ENCODE peak calls at places on chromosomes 11 and 22, in six cellular contexts. E is astrocyte; D is left lung; L is cardiac muscle cell; I is kidney; J is naive thymus-derived CD4-positive, alpha-beta T cell. R is an unnamed sample.
A peak's percentile ranks its signal among the peaks of the same experiment; 100 is the strongest.

GRCh38 chr11:103887001-103887680 is 149.3 kb upstream of the DDI1 start:
- DNase-seq in I (no peak), E (no peak), L (peak; percentile 16), J (no peak), D (no peak), R (no peak)

GRCh38 chr11:84902445-84902844 is 724.7 kb downstream of the DLG2 start:
- DNase-seq in I (no peak), J (no peak), E (no peak), L (peak; percentile 89), D (no peak), R (peak; percentile 12)

GRCh38 chr11:58927393-58928081 is 11.8 kb upstream of the GLYATL1 start:
- DNase-seq in I (no peak), J (peak; percentile 53), L (peak; percentile 92), D (no peak), E (peak; percentile 52), R (peak; percentile 2)

GRCh38 chr11:65555693-65556231 is 2.4 kb downstream of the LTBP3 start:
- DNase-seq in E (peak; percentile 83), J (no peak), I (peak; percentile 91), D (peak; percentile 78), L (no peak), R (no peak)

GRCh38 chr11:120324932-120325810 is at the start of gene TLCD5:
- DNase-seq in L (peak; percentile 89), I (peak; percentile 89), D (peak; percentile 88), J (no peak), E (peak; percentile 61), R (peak; percentile 84)

GRCh38 chr11:67627788-67628624 is 1.7 kb downstream of the NUDT8 start:
- DNase-seq in L (no peak), E (no peak), I (peak; percentile 71), D (peak; percentile 60), J (no peak), R (no peak)

GRCh38 chr22:26648011-26648497 is 9.3 kb upstream of the MIAT start:
- DNase-seq in E (no peak), L (no peak), I (no peak), D (peak; percentile 82), J (peak; percentile 33), R (peak; percentile 66)

GRCh38 chr22:49324527-49325491 is 502.9 kb downstream of the BRD1 start:
- DNase-seq in I (peak; percentile 56), D (peak; percentile 39), L (no peak), E (no peak), J (no peak), R (no peak)

GRCh38 chr11:117898059-117898458 is 21.6 kb upstream of the FXYD6 start:
- DNase-seq in I (no peak), L (no peak), D (no peak), E (no peak), J (no peak), R (no peak)

GRCh38 chr22:24695958-24696511 is 78.5 kb downstream of the PIWIL3 start:
- DNase-seq in J (no peak), I (peak; percentile 85), L (peak; percentile 42), D (peak; percentile 60), E (no peak), R (no peak)

GRCh38 chr11:95599959-95600586 is 189.5 kb downstream of the FAM76B start:
- DNase-seq in D (no peak), L (no peak), J (no peak), I (no peak), E (no peak), R (no peak)

GRCh38 chr11:16081756-16082531 is 274.4 kb downstream of the SOX6 start:
- DNase-seq in D (no peak), I (no peak), J (no peak), E (no peak), L (no peak), R (no peak)

GRCh38 chr11:116194156-116194904 is 578.5 kb downstream of the BUD13 start:
- DNase-seq in L (peak; percentile 11), I (no peak), E (no peak), J (no peak), D (no peak), R (peak; percentile 47)

GRCh38 chr11:8807544-8808225 is 103.3 kb upstream of the AKIP1 start:
- DNase-seq in E (peak; percentile 96), I (peak; percentile 72), J (no peak), L (no peak), D (no peak), R (no peak)

GRCh38 chr11:14764899-14765527 is 121.4 kb downstream of the PDE3B start:
- DNase-seq in E (peak; percentile 80), J (peak; percentile 92), L (no peak), I (no peak), D (no peak), R (peak; percentile 45)

GRCh38 chr11:69553416-69554357 is 72.2 kb downstream of the LINC01488 start:
- DNase-seq in J (no peak), D (no peak), I (no peak), E (no peak), L (no peak), R (no peak)

GRCh38 chr11:4480577-4481539 is 1.6 kb upstream of the OR52K1 start:
- DNase-seq in I (no peak), L (no peak), D (no peak), E (peak; percentile 10), J (no peak), R (peak; percentile 44)

GRCh38 chr22:25775501-25775900 is 33.5 kb downstream of the MYO18B start:
- DNase-seq in J (no peak), E (peak; percentile 60), L (no peak), D (no peak), I (no peak), R (peak; percentile 44)

GRCh38 chr11:47271328-47271727 is 1.4 kb downstream of the MADD start:
- DNase-seq in I (no peak), D (no peak), J (no peak), L (no peak), E (no peak), R (no peak)

GRCh38 chr11:31133064-31133463 is 236.5 kb downstream of the DCDC1 start:
- DNase-seq in J (no peak), D (no peak), E (no peak), L (no peak), I (no peak), R (no peak)

GRCh38 chr11:7603031-7603781 is 70.1 kb downstream of the CYB5R2 start:
- DNase-seq in D (no peak), L (no peak), J (no peak), E (no peak), I (no peak), R (no peak)

GRCh38 chr11:67055812-67056211 is 835 bp upstream of the RHOD start:
- DNase-seq in I (no peak), L (no peak), E (no peak), J (no peak), D (no peak), R (no peak)

GRCh38 chr22:19901577-19902244 is 39.9 kb upstream of the COMT start:
- DNase-seq in L (no peak), J (no peak), E (no peak), I (no peak), D (no peak), R (no peak)

GRCh38 chr22:24189249-24190158 is 8.2 kb downstream of the SUSD2 start:
- DNase-seq in L (peak; percentile 77), E (no peak), D (peak; percentile 93), J (peak; percentile 47), I (peak; percentile 92), R (peak; percentile 84)

GRCh38 chr11:75306529-75306928 is 44.9 kb downstream of the ARRB1 start:
- DNase-seq in I (peak; percentile 56), D (no peak), L (no peak), E (no peak), J (no peak), R (no peak)
- H3K4me1 ChIP-seq in I (peaks cover under 1% of the 10 kb centered on the region), D (peaks cover 64% of the 10 kb centered on the region), L (peaks cover 3% of the 10 kb centered on the region), E (no peaks in the 10 kb centered on the region), J (no peaks in the 10 kb centered on the region), R (no peaks in the 10 kb centered on the region)

DNA sequence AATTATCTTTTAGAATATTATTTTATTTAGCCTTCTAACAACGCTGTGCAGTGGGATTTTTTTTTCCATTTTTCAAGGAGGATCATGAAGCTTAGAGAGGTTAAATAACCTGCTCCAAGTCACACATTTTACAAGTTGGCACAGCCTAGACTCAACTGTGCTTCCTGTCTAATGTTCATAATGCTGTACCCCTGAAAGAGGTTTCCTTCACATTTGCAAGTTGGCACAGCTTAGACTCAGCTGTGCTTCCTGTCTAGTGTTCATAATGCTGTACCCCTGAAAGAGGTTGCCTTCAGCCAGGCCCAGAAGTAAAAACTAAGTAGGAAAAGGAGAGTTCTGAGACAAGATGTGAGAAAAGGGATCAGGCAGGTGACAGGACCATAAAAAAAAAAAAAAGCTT is 7.9 kb upstream of the HEPACAM start:
- DNase-seq in D (no peak), I (no peak), J (no peak), L (no peak), E (no peak), R (no peak)
- H3K4me1 ChIP-seq in D (no peaks in the 10 kb centered on the region), I (no peaks in the 10 kb centered on the region), J (peaks cover 6% of the 10 kb centered on the region), L (no peaks in the 10 kb centered on the region), E (no peaks in the 10 kb centered on the region), R (no peaks in the 10 kb centered on the region)

GRCh38 chr11:255176-255575 is 18.4 kb downstream of the PSMD13 start:
- DNase-seq in D (no peak), E (no peak), J (no peak), I (no peak), L (no peak), R (peak; percentile 39)

GRCh38 chr11:255816-256215 is 19.0 kb downstream of the PSMD13 start:
- DNase-seq in E (no peak), L (no peak), I (no peak), J (no peak), D (no peak), R (no peak)

GRCh38 chr11:253160-253885 is 16.5 kb downstream of the PSMD13 start:
- DNase-seq in E (no peak), J (no peak), L (no peak), D (no peak), I (no peak), R (no peak)

GRCh38 chr11:252666-253065 is 15.9 kb downstream of the PSMD13 start:
- DNase-seq in L (no peak), D (no peak), E (no peak), I (no peak), J (no peak), R (no peak)

DNA sequence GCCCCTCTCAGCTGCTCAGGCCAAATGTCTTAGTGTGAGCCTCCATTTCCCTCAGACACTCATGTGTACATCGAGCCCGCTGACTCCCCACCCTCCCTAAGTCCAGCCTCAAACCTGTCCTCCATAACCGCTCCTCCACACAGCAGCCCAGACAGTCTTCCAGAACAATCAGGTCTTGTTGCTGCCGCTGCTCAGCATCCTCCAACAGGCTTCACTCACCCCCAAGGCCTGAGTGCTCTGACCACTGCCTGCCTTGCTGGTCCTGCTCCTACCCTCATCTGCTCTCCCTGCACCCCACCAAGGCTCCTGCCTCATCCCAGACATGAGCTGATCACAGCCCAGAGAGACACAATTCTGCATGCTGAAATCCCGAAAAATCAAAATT is 17.1 kb downstream of the PSMD13 start:
- DNase-seq in J (no peak), E (no peak), L (no peak), I (no peak), D (no peak), R (no peak)
- H3K4me1 ChIP-seq in J (no peaks in the 10 kb centered on the region), E (no peaks in the 10 kb centered on the region), L (peaks cover 5% of the 10 kb centered on the region), I (no peaks in the 10 kb centered on the region), D (no peaks in the 10 kb centered on the region), R (peaks cover 8% of the 10 kb centered on the region)

GRCh38 chr22:31953251-31953650 is 8.9 kb downstream of the YWHAH start:
- DNase-seq in D (no peak), E (no peak), I (no peak), L (no peak), J (no peak), R (no peak)
- H3K4me1 ChIP-seq in D (peaks cover 61% of the 10 kb centered on the region), E (peaks cover 25% of the 10 kb centered on the region), I (peaks cover 6% of the 10 kb centered on the region), L (no peaks in the 10 kb centered on the region), J (peaks cover 38% of the 10 kb centered on the region), R (no peaks in the 10 kb centered on the region)

GRCh38 chr11:62552931-62553838 is 6.6 kb upstream of the AHNAK start:
- DNase-seq in I (peak; percentile 97), D (peak; percentile 92), E (peak; percentile 96), L (peak; percentile 64), J (peak; percentile 71), R (no peak)
- H3K4me1 ChIP-seq in I (peaks cover 57% of the 10 kb centered on the region), D (peaks cover 96% of the 10 kb centered on the region), E (peaks cover 70% of the 10 kb centered on the region), L (peaks cover 25% of the 10 kb centered on the region), J (peaks cover 71% of the 10 kb centered on the region), R (peaks cover 21% of the 10 kb centered on the region)

GRCh38 chr11:44628730-44629361 is 63.4 kb downstream of the CD82 start:
- DNase-seq in L (no peak), D (no peak), J (no peak), I (no peak), E (no peak), R (no peak)
- H3K4me1 ChIP-seq in L (peaks cover 8% of the 10 kb centered on the region), D (peaks cover 47% of the 10 kb centered on the region), J (no peaks in the 10 kb centered on the region), I (no peaks in the 10 kb centered on the region), E (peaks cover 6% of the 10 kb centered on the region), R (no peaks in the 10 kb centered on the region)

R was measured in HAP-1.